ENCODE peak calls at places on chromosomes 11 and 22, in four cellular contexts. One of them, this sample, is unnamed.

GRCh38 chr22:20131856-20132685 is 467 bp downstream of the ZDHHC8 start:
- DNase-seq in IMR-90: no peak
- DNase-seq in mesendoderm: no peak
- DNase-seq in H1: no peak
- DNase-seq in this sample: no peak

GRCh38 chr11:38683484-38683883 is 2085.4 kb upstream of the RAG2 start:
- DNase-seq in IMR-90: no peak
- DNase-seq in mesendoderm: no peak
- DNase-seq in H1: no peak
- DNase-seq in this sample: no peak

GRCh38 chr11:45806072-45806933 is 1.4 kb downstream of the SLC35C1 start:
- DNase-seq in IMR-90: no peak
- DNase-seq in mesendoderm: no peak
- DNase-seq in H1: no peak
- DNase-seq in this sample: no peak

GRCh38 chr11:89293966-89294679 is 116.4 kb downstream of the TYR start:
- DNase-seq in IMR-90: peak; percentile 12
- DNase-seq in mesendoderm: peak; percentile 59
- DNase-seq in H1: peak; percentile 25
- DNase-seq in this sample: peak; percentile 72

GRCh38 chr11:66674964-66675602 is 2.6 kb downstream of the RBM4B start:
- DNase-seq in IMR-90: no peak
- DNase-seq in mesendoderm: no peak
- DNase-seq in H1: no peak
- DNase-seq in this sample: no peak

GRCh38 chr22:50192825-50193204 is 7.1 kb downstream of the TRABD start:
- DNase-seq in IMR-90: no peak
- DNase-seq in mesendoderm: no peak
- DNase-seq in H1: no peak
- DNase-seq in this sample: no peak

GRCh38 chr22:43428005-43428485 is 16.2 kb downstream of the MPPED1 start:
- DNase-seq in IMR-90: no peak
- DNase-seq in mesendoderm: no peak
- DNase-seq in H1: no peak
- DNase-seq in this sample: no peak

GRCh38 chr11:134471341-134472187 is 59.5 kb upstream of the B3GAT1 start:
- DNase-seq in IMR-90: no peak
- DNase-seq in mesendoderm: no peak
- DNase-seq in H1: no peak
- DNase-seq in this sample: peak; percentile 24

GRCh38 chr11:76233936-76234703 is 27.8 kb upstream of the WNT11 start:
- DNase-seq in IMR-90: no peak
- DNase-seq in mesendoderm: no peak
- DNase-seq in H1: no peak
- DNase-seq in this sample: peak; percentile 50

GRCh38 chr22:46093796-46094195 is 56.5 kb upstream of the PPARA start:
- DNase-seq in IMR-90: no peak
- DNase-seq in mesendoderm: no peak
- DNase-seq in H1: no peak
- DNase-seq in this sample: no peak

GRCh38 chr22:31344369-31345330 is 1.5 kb downstream of the PATZ1 start:
- DNase-seq in IMR-90: peak; percentile 57
- DNase-seq in mesendoderm: no peak
- DNase-seq in H1: no peak
- DNase-seq in this sample: peak; percentile 41

GRCh38 chr11:1752907-1753425 is 2.6 kb upstream of the IFITM10 start:
- DNase-seq in IMR-90: no peak
- DNase-seq in mesendoderm: no peak
- DNase-seq in H1: no peak
- DNase-seq in this sample: no peak

GRCh38 chr11:43738600-43739409 is 58.3 kb downstream of the HSD17B12 start:
- DNase-seq in IMR-90: peak; percentile 90
- DNase-seq in mesendoderm: peak; percentile 83
- DNase-seq in H1: no peak
- DNase-seq in this sample: no peak

GRCh38 chr11:5280582-5281102 is 10.9 kb upstream of the HBE1 start:
- DNase-seq in IMR-90: peak; percentile 100
- DNase-seq in mesendoderm: peak; percentile 97
- DNase-seq in H1: no peak
- DNase-seq in this sample: peak; percentile 69

GRCh38 chr22:39405346-39406085 is 5.9 kb downstream of the TAB1 start:
- DNase-seq in IMR-90: peak; percentile 65
- DNase-seq in mesendoderm: no peak
- DNase-seq in H1: no peak
- DNase-seq in this sample: no peak

GRCh38 chr22:38243007-38243775 is 29.6 kb downstream of the TMEM184B start:
- DNase-seq in IMR-90: peak; percentile 78
- DNase-seq in mesendoderm: no peak
- DNase-seq in H1: no peak
- DNase-seq in this sample: no peak

GRCh38 chr11:71946144-71946571 is 17.3 kb downstream of the RNF121 start:
- DNase-seq in IMR-90: peak; percentile 78
- DNase-seq in mesendoderm: no peak
- DNase-seq in H1: no peak
- DNase-seq in this sample: no peak

GRCh38 chr11:67307545-67308001 is 4.2 kb downstream of the SSH3 start:
- DNase-seq in IMR-90: no peak
- DNase-seq in mesendoderm: no peak
- DNase-seq in H1: no peak
- DNase-seq in this sample: no peak

GRCh38 chr22:47591016-47591415 is 828.6 kb downstream of the TBC1D22A start:
- DNase-seq in IMR-90: no peak
- DNase-seq in mesendoderm: no peak
- DNase-seq in H1: no peak
- DNase-seq in this sample: no peak

GRCh38 chr11:119992171-119993051 is 145.5 kb downstream of the TRIM29 start:
- DNase-seq in IMR-90: no peak
- DNase-seq in mesendoderm: peak; percentile 16
- DNase-seq in H1: no peak
- DNase-seq in this sample: no peak

GRCh38 chr11:6300325-6300724 is 20.0 kb downstream of the CAVIN3 start:
- DNase-seq in IMR-90: peak; percentile 16
- DNase-seq in mesendoderm: no peak
- DNase-seq in H1: no peak
- DNase-seq in this sample: no peak

DNA sequence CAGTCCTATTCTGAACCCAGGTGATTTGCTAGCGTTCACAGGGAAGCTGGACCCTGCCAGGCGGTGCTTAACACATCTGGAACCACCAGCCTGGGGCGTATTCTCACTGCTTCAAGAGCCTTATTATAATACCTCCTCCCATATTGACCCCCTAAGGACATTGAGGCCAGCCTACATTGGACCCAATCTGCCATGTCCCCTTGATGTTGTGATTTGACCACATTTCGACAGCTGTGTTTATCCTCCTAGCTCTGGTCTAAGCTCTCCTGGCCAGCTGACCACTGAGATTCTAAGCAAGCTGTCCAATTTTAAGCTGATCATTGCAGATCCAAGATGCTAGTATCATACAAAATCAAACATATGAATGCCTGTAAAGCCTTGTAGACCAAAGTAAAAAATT is 148.1 kb upstream of the BLID start:
- DNase-seq in IMR-90: no peak
- DNase-seq in mesendoderm: no peak
- DNase-seq in H1: no peak
- DNase-seq in this sample: no peak
- H3K56ac ChIP-seq in IMR-90: no peak overlapping the region
- H3K56ac ChIP-seq in mesendoderm: no peak overlapping the region
- H3K56ac ChIP-seq in H1: no peak overlapping the region
- H3K56ac ChIP-seq in this sample: no peak overlapping the region

GRCh38 chr11:74157169-74157568 is 13.6 kb downstream of the C2CD3 start:
- DNase-seq in IMR-90: peak; percentile 55
- DNase-seq in mesendoderm: no peak
- DNase-seq in H1: no peak
- DNase-seq in this sample: no peak

GRCh38 chr11:74168838-74169237 is 2.0 kb downstream of the C2CD3 start:
- DNase-seq in IMR-90: no peak
- DNase-seq in mesendoderm: no peak
- DNase-seq in H1: no peak
- DNase-seq in this sample: no peak

GRCh38 chr11:74159642-74160041 is 11.2 kb downstream of the C2CD3 start:
- DNase-seq in IMR-90: peak; percentile 29
- DNase-seq in mesendoderm: no peak
- DNase-seq in H1: no peak
- DNase-seq in this sample: no peak

DNA sequence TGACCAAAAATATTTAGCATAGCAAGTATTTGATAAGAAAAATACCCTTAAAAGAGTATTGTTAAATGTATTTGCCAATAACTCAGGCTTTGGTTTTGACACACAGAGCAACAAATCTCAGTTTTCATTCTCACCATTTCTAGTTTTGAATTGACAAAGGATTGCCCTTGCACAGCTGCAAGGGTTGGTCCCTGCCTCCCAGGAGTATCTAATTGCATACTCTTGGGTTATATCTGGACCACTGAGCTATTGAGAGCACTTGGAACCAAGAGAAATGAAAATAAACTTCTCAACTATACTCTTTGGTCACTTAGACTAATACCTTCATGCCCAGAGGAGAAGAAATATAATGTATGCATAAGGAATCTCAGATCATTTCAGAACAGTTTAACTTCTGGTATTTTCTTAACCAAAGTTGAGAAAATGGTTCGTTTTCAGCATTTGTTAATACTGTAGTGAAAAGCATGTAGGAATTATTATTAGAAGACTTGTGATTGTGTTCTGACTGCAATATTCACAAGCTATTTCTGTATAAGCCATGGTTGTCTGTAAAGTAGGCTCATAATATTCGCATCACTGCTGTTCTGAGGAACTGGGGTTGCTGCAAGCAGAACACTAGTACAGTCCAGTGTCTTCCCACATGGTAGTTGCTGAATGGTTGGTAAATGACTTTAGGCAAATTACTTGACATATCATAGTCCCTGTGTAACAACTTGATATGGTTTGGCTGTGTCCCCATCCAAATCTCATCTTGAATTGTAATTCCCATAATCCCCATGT is 7.9 kb downstream of the C2CD3 start:
- DNase-seq in IMR-90: no peak
- DNase-seq in mesendoderm: no peak
- DNase-seq in H1: no peak
- DNase-seq in this sample: no peak
- H3K56ac ChIP-seq in IMR-90: no peak overlapping the region
- H3K56ac ChIP-seq in mesendoderm: no peak overlapping the region
- H3K56ac ChIP-seq in H1: no peak overlapping the region
- H3K56ac ChIP-seq in this sample: no peak overlapping the region

GRCh38 chr11:26842458-26842841 is 120.6 kb upstream of the SLC5A12 start:
- DNase-seq in IMR-90: peak; percentile 8
- DNase-seq in mesendoderm: no peak
- DNase-seq in H1: no peak
- DNase-seq in this sample: no peak
- H3K56ac ChIP-seq in IMR-90: no peak overlapping the region
- H3K56ac ChIP-seq in mesendoderm: no peak overlapping the region
- H3K56ac ChIP-seq in H1: no peak overlapping the region
- H3K56ac ChIP-seq in this sample: no peak overlapping the region

DNA sequence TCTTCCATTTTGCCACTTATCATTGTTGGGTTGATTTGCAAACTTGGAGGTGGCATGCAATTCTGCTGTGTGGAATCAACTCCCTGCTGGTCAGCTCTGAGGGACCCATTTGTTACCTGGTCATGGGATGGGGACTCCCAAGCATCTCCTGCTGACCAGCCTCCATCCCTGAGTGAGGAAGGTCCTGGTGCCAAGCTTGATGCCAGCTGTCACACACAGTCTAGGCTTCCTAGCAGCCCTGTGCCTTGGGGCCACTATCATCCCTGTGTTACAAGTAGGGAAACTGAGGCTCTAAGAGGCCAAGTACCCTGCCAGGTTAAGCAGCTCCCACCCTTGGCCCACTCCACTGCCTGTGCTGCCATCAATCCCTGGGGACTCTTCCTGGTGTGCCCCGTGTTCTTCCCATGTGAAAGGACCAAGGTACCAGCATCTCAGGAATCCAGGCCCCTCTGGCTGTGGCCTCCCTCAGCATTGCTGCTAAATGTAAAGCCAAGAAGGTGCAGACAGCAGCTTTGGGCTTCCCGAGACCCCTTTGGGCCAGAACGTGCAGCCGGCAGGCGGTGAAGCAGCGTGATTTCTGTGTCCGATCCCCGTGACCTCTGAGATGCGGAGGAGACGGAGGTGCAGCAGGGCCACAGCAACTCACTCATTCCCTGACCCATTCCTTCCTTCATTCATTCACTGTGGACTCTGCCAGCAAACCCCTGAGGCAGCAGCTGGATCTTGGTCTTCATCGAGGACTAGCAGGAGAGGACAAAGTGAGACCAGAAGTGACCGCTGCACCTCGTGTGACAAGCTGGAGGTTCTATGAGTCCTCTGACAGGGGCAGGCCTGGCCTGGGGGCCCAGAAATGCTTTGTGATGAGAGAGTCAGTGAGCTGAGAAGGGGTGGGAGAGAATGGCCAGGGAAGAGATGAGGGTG is 49.7 kb downstream of the MYEOV start:
- DNase-seq in IMR-90: no peak
- DNase-seq in mesendoderm: no peak
- DNase-seq in H1: no peak
- DNase-seq in this sample: peak; percentile 17
- H3K56ac ChIP-seq in IMR-90: no peak overlapping the region
- H3K56ac ChIP-seq in mesendoderm: no peak overlapping the region
- H3K56ac ChIP-seq in H1: no peak overlapping the region
- H3K56ac ChIP-seq in this sample: no peak overlapping the region

GRCh38 chr11:63843042-63843441 is 4.1 kb downstream of the MARK2 start:
- DNase-seq in IMR-90: peak; percentile 32
- DNase-seq in mesendoderm: no peak
- DNase-seq in H1: no peak
- DNase-seq in this sample: no peak
- H3K56ac ChIP-seq in IMR-90: no peak overlapping the region
- H3K56ac ChIP-seq in mesendoderm: peak overlapping the region; percentile 13
- H3K56ac ChIP-seq in H1: no peak overlapping the region
- H3K56ac ChIP-seq in this sample: no peak overlapping the region

GRCh38 chr11:114348200-114349191 is 51.8 kb downstream of the C11orf71 start:
- DNase-seq in IMR-90: peak; percentile 80
- DNase-seq in mesendoderm: peak; percentile 80
- DNase-seq in H1: peak; percentile 34
- DNase-seq in this sample: peak; percentile 43
- H3K56ac ChIP-seq in IMR-90: no peak overlapping the region
- H3K56ac ChIP-seq in mesendoderm: no peak overlapping the region
- H3K56ac ChIP-seq in H1: no peak overlapping the region
- H3K56ac ChIP-seq in this sample: no peak overlapping the region

This sample was measured in H9.